ENCODE peak calls at places on chromosomes 7 and 10, in nine cellular contexts. S is sigmoid colon; J is mucosa of descending colon; H is naive thymus-derived CD4-positive, alpha-beta T cell; P is epithelial cell of esophagus; M is AG10803; I is esophagus squamous epithelium; L is OCI-LY7; V is astrocyte of the cerebellum. C is an unnamed sample.

GRCh38 chr10:47269294-47269693 is 30.7 kb upstream of the GDF10 start:
- DNase-seq in S (no peak), J (no peak), H (no peak), P (no peak), M (no peak), I (no peak), L (no peak), V (no peak), C (no peak)

GRCh38 chr10:129055225-129055624 is 411.8 kb upstream of the MGMT start:
- DNase-seq in S (no peak), J (no peak), H (no peak), P (no peak), M (no peak), I (no peak), L (no peak), V (no peak), C (no peak)

GRCh38 chr7:136234040-136234439 is 256.9 kb upstream of the MTPN start:
- DNase-seq in S (no peak), J (no peak), H (no peak), P (no peak), M (no peak), I (no peak), L (no peak), V (no peak), C (no peak)

GRCh38 chr10:29257106-29257783 is 31.6 kb upstream of the LYZL1 start:
- DNase-seq in S (peak), J (peak), H (no peak), P (no peak), M (peak), I (no peak), L (no peak), V (peak), C (peak)

GRCh38 chr10:114571316-114571999 is 86.6 kb downstream of the ABLIM1 start:
- DNase-seq in S (no peak), J (peak), H (no peak), P (peak), M (no peak), I (no peak), L (no peak), V (no peak), C (no peak)

GRCh38 chr10:84698989-84699388 is 370.6 kb downstream of the CCSER2 start:
- DNase-seq in S (no peak), J (no peak), H (no peak), P (no peak), M (no peak), I (no peak), L (no peak), V (no peak), C (no peak)

GRCh38 chr7:157612664-157613561 is 276.1 kb downstream of the DNAJB6 start:
- DNase-seq in S (peak), J (peak), H (peak), P (no peak), M (no peak), I (no peak), L (no peak), V (no peak), C (no peak)

GRCh38 chr10:86306628-86307278 is 59.8 kb downstream of the GRID1 start:
- DNase-seq in S (no peak), J (peak), H (no peak), P (peak), M (peak), I (no peak), L (peak), V (no peak), C (no peak)

GRCh38 chr10:67629461-67629971 is 66.5 kb downstream of the CTNNA3 start:
- DNase-seq in S (no peak), J (no peak), H (no peak), P (no peak), M (no peak), I (no peak), L (no peak), V (peak), C (no peak)

GRCh38 chr10:48590945-48591344 is 13.9 kb downstream of the ARHGAP22 start:
- DNase-seq in S (no peak), J (no peak), H (no peak), P (no peak), M (no peak), I (no peak), L (no peak), V (no peak), C (no peak)

GRCh38 chr10:30494558-30494957 is 60.6 kb downstream of the MAP3K8 start:
- DNase-seq in S (no peak), J (no peak), H (no peak), P (no peak), M (no peak), I (no peak), L (peak), V (no peak), C (no peak)

GRCh38 chr10:109504401-109504800 is 418.9 kb downstream of the XPNPEP1 start:
- DNase-seq in S (no peak), J (no peak), H (no peak), P (no peak), M (no peak), I (no peak), L (no peak), V (no peak), C (no peak)

GRCh38 chr10:77837248-77837924 is 89.2 kb downstream of the DLG5 start:
- DNase-seq in S (peak), J (peak), H (peak), P (peak), M (peak), I (no peak), L (peak), V (peak), C (peak)

GRCh38 chr10:132444877-132445351 is 47.9 kb downstream of the PWWP2B start:
- DNase-seq in S (no peak), J (no peak), H (no peak), P (no peak), M (no peak), I (no peak), L (no peak), V (no peak), C (no peak)

GRCh38 chr10:3999642-4000041 is 214.6 kb upstream of the KLF6 start:
- DNase-seq in S (no peak), J (no peak), H (no peak), P (no peak), M (no peak), I (no peak), L (no peak), V (no peak), C (no peak)

GRCh38 chr10:77415311-77415960 is 222.2 kb downstream of the KCNMA1 start:
- DNase-seq in S (no peak), J (no peak), H (no peak), P (peak), M (peak), I (no peak), L (no peak), V (no peak), C (no peak)

GRCh38 chr10:127570036-127570435 is 20.9 kb downstream of the NPS start:
- DNase-seq in S (no peak), J (no peak), H (no peak), P (no peak), M (no peak), I (no peak), L (no peak), V (no peak), C (no peak)

GRCh38 chr7:98257701-98258100 is 5.7 kb upstream of the TECPR1 start:
- DNase-seq in S (no peak), J (no peak), H (no peak), P (no peak), M (no peak), I (no peak), L (no peak), V (no peak), C (no peak)

GRCh38 chr10:123227706-123228105 is 73.5 kb downstream of the BUB3 start:
- DNase-seq in S (no peak), J (no peak), H (no peak), P (peak), M (no peak), I (no peak), L (no peak), V (no peak), C (no peak)

GRCh38 chr7:91657386-91658120 is 222.9 kb downstream of the MTERF1 start:
- DNase-seq in S (no peak), J (no peak), H (no peak), P (peak), M (peak), I (no peak), L (no peak), V (peak), C (peak)

GRCh38 chr7:137916980-137917645 is 70.3 kb upstream of the DGKI start:
- DNase-seq in S (no peak), J (no peak), H (no peak), P (no peak), M (no peak), I (no peak), L (no peak), V (no peak), C (no peak)

GRCh38 chr7:113698556-113699220 is 220.1 kb downstream of the PPP1R3A start:
- DNase-seq in S (no peak), J (peak), H (no peak), P (peak), M (peak), I (no peak), L (peak), V (peak), C (no peak)

GRCh38 chr10:13567030-13567429 is 19.7 kb upstream of the PRPF18 start:
- DNase-seq in S (no peak), J (no peak), H (no peak), P (peak), M (peak), I (no peak), L (no peak), V (no peak), C (no peak)

DNA sequence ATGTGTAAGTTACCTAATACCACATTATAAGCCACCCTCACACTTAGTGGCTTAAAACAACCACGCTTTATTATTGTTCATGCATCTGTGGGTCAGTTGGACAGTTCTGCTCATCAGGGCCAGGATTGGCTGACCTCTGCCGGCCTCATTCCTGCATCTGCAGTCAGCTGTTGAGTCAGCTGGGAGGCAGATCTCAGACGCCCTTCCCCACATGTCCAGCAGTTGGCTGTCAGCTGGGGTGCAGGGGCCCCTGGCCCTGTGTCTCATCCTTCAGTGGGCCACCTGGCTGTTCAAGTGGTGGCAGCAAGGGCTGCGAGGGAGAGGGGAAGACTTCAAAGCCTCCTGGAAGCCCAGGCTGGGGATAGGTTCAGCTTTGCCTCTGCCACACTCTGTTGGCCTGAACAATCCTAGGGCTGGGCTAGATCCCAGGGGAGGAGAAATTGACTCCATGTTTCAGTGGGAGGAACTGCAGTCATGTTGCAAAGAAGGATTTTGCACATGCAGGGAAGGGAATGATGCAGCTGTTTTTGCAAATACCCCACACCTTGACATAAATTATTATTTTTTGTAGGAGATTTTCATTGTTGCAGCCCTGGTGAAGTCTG is 33.1 kb downstream of the TACR2 start:
- DNase-seq in S (no peak), J (no peak), H (no peak), P (no peak), M (peak), I (no peak), L (no peak), V (no peak), C (peak)
- H3K4me3 ChIP-seq in S (no peak), J (no peak), H (no peak), P (no peak), M (no peak), I (no peak), L (no peak), V (no peak), C (no peak)

GRCh38 chr7:106215868-106216516 is 68.8 kb downstream of the NAMPT start:
- DNase-seq in S (no peak), J (no peak), H (no peak), P (no peak), M (no peak), I (no peak), L (no peak), V (no peak), C (no peak)
- H3K4me3 ChIP-seq in S (no peak), J (no peak), H (no peak), P (no peak), M (no peak), I (no peak), L (no peak), V (no peak), C (no peak)

GRCh38 chr10:8050561-8051108 is 3.9 kb upstream of the GATA3 start:
- DNase-seq in S (no peak), J (peak), H (peak), P (peak), M (no peak), I (no peak), L (no peak), V (no peak), C (no peak)

GRCh38 chr10:8051109-8051781 is 3.2 kb upstream of the GATA3 start:
- DNase-seq in S (no peak), J (no peak), H (peak), P (no peak), M (no peak), I (no peak), L (no peak), V (no peak), C (no peak)

GRCh38 chr10:8048281-8049008 is 6.0 kb upstream of the GATA3 start:
- DNase-seq in S (no peak), J (no peak), H (peak), P (no peak), M (no peak), I (no peak), L (no peak), V (no peak), C (no peak)

GRCh38 chr10:8049151-8049873 is 5.2 kb upstream of the GATA3 start:
- DNase-seq in S (no peak), J (no peak), H (peak), P (no peak), M (no peak), I (no peak), L (no peak), V (no peak), C (no peak)

GRCh38 chr10:8049874-8050560 is 4.5 kb upstream of the GATA3 start:
- DNase-seq in S (no peak), J (no peak), H (no peak), P (peak), M (no peak), I (no peak), L (no peak), V (no peak), C (no peak)
- H3K4me3 ChIP-seq in S (peak), J (no peak), H (peak), P (peak), M (peak), I (peak), L (no peak), V (no peak), C (peak)

DNA sequence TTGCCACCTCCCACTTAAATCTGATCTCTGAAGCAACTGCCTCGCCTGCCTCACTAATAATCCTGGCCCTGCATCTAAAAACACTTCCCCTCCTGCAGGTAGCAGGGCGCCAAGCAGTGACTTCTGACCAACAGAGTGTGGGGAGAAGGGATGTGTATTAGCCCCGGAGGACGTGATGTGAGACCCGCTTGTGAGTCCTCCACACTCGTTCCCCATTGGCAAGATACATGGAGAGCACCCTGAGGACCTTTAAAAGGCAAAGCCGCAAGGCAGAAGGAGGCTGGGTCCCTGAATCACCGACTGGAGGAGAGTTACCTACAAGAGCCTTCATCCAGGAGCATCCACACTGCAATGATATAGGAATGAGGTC is 6.1 kb upstream of the PILRA start:
- DNase-seq in S (no peak), J (no peak), H (no peak), P (no peak), M (no peak), I (no peak), L (no peak), V (no peak), C (no peak)
- H3K4me3 ChIP-seq in S (no peak), J (no peak), H (no peak), P (no peak), M (no peak), I (no peak), L (no peak), V (no peak), C (no peak)

GRCh38 chr7:73766556-73767229 is 3.4 kb downstream of the CLDN3 start:
- DNase-seq in S (no peak), J (peak), H (no peak), P (no peak), M (no peak), I (no peak), L (no peak), V (no peak), C (no peak)

GRCh38 chr7:73768661-73769480 is 1.2 kb downstream of the CLDN3 start:
- DNase-seq in S (no peak), J (no peak), H (no peak), P (no peak), M (no peak), I (no peak), L (no peak), V (no peak), C (no peak)

GRCh38 chr7:73770002-73770859 is at the start of gene CLDN3:
- DNase-seq in S (no peak), J (peak), H (no peak), P (peak), M (no peak), I (no peak), L (peak), V (no peak), C (no peak)

GRCh38 chr7:73770860-73771665 is 993 bp upstream of the CLDN3 start:
- DNase-seq in S (no peak), J (no peak), H (no peak), P (no peak), M (no peak), I (no peak), L (no peak), V (no peak), C (no peak)

GRCh38 chr7:73769481-73770001 is 529 bp downstream of the CLDN3 start:
- DNase-seq in S (no peak), J (no peak), H (no peak), P (no peak), M (no peak), I (no peak), L (no peak), V (no peak), C (no peak)
- H3K4me3 ChIP-seq in S (peak), J (peak), H (no peak), P (no peak), M (no peak), I (peak), L (no peak), V (no peak), C (no peak)

DNA sequence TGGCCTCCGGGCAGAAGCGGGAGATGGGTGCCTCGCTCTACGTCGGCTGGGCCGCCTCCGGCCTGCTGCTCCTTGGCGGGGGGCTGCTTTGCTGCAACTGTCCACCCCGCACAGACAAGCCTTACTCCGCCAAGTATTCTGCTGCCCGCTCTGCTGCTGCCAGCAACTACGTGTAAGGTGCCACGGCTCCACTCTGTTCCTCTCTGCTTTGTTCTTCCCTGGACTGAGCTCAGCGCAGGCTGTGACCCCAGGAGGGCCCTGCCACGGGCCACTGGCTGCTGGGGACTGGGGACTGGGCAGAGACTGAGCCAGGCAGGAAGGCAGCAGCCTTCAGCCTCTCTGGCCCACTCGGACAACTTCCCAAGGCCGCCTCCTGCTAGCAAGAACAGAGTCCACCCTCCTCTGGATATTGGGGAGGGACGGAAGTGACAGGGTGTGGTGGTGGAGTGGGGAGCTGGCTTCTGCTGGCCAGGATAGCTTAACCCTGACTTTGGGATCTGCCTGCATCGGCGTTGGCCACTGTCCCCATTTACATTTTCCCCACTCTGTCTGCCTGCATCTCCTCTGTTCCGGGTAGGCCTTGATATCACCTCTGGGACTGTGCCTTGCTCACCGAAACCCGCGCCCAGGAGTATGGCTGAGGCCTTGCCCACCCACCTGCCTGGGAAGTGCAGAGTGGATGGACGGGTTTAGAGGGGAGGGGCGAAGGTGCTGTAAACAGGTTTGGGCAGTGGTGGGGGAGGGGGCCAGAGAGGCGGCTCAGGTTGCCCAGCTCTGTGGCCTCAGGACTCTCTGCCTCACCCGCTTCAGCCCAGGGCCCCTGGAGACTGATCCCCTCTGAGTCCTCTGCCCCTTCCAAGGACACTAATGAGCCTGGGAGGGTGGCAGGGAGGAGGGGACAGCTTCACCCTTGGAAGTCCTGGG is 1.1 kb downstream of the CLDN4 start:
- DNase-seq in S (no peak), J (peak), H (no peak), P (peak), M (no peak), I (no peak), L (no peak), V (no peak), C (no peak)
- H3K4me3 ChIP-seq in S (no peak), J (peak), H (no peak), P (peak), M (no peak), I (peak), L (no peak), V (no peak), C (no peak)

DNA sequence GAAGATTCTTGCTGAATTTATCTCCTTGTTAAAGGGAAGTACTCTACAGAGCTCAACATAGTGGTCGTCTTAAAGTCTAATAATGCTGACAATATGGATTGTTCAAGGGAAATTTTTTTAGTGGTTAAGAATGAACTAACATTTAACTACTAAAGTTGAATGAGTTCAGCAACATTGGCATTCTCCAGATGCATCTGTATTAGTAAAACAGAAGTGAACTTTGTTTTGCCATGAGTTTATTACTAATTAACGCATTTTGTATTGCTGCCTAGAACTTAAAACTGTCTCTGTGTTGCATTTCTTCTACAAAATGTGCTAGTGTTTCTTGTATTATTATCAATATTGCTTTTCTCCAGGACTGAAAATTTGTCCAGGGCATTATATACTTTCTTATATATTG is 67.5 kb downstream of the C1GALT1 start:
- DNase-seq in S (no peak), J (no peak), H (no peak), P (no peak), M (no peak), I (no peak), L (no peak), V (no peak), C (no peak)
- H3K4me3 ChIP-seq in S (no peak), J (no peak), H (no peak), P (no peak), M (no peak), I (no peak), L (no peak), V (no peak), C (no peak)

C was measured in skeletal muscle cell.